ENCODE peak calls at places on chromosome 6, in ten cellular contexts. One of them, this sample, is unnamed.

GRCh38 chr6:81950877-81951276 is 198.4 kb upstream of the TENT5A start:
- DNase-seq in colonic mucosa: no peak
- DNase-seq in brain microvascular endothelial cell: peak
- DNase-seq in upper lobe of right lung: no peak
- DNase-seq in choroid plexus epithelial cell: peak
- DNase-seq in lower leg skin: no peak
- DNase-seq in AG09309: no peak
- DNase-seq in ascending aorta: no peak
- DNase-seq in PC-9: no peak
- DNase-seq in GM10248: no peak
- DNase-seq in this sample: no peak

GRCh38 chr6:42404494-42404893 is 47.2 kb downstream of the TRERF1 start:
- DNase-seq in colonic mucosa: peak
- DNase-seq in brain microvascular endothelial cell: peak
- DNase-seq in upper lobe of right lung: no peak
- DNase-seq in choroid plexus epithelial cell: peak
- DNase-seq in lower leg skin: peak
- DNase-seq in AG09309: no peak
- DNase-seq in ascending aorta: no peak
- DNase-seq in PC-9: peak
- DNase-seq in GM10248: no peak
- DNase-seq in this sample: no peak

GRCh38 chr6:92706976-92707375 is 712.4 kb downstream of the EPHA7 start:
- DNase-seq in colonic mucosa: no peak
- DNase-seq in brain microvascular endothelial cell: no peak
- DNase-seq in upper lobe of right lung: no peak
- DNase-seq in choroid plexus epithelial cell: peak
- DNase-seq in lower leg skin: no peak
- DNase-seq in AG09309: no peak
- DNase-seq in ascending aorta: no peak
- DNase-seq in PC-9: no peak
- DNase-seq in GM10248: no peak
- DNase-seq in this sample: no peak

GRCh38 chr6:38552136-38552535 is 87.6 kb downstream of the BTBD9 start:
- DNase-seq in colonic mucosa: no peak
- DNase-seq in brain microvascular endothelial cell: no peak
- DNase-seq in upper lobe of right lung: no peak
- DNase-seq in choroid plexus epithelial cell: no peak
- DNase-seq in lower leg skin: no peak
- DNase-seq in AG09309: no peak
- DNase-seq in ascending aorta: no peak
- DNase-seq in PC-9: no peak
- DNase-seq in GM10248: peak
- DNase-seq in this sample: no peak

GRCh38 chr6:55643868-55644267 is 64.9 kb upstream of the HMGCLL1 start:
- DNase-seq in colonic mucosa: no peak
- DNase-seq in brain microvascular endothelial cell: no peak
- DNase-seq in upper lobe of right lung: no peak
- DNase-seq in choroid plexus epithelial cell: peak
- DNase-seq in lower leg skin: no peak
- DNase-seq in AG09309: no peak
- DNase-seq in ascending aorta: no peak
- DNase-seq in PC-9: no peak
- DNase-seq in GM10248: no peak
- DNase-seq in this sample: no peak

GRCh38 chr6:158713469-158713868 is 63.6 kb downstream of the SYTL3 start:
- DNase-seq in colonic mucosa: no peak
- DNase-seq in brain microvascular endothelial cell: no peak
- DNase-seq in upper lobe of right lung: no peak
- DNase-seq in choroid plexus epithelial cell: no peak
- DNase-seq in lower leg skin: no peak
- DNase-seq in AG09309: no peak
- DNase-seq in ascending aorta: no peak
- DNase-seq in PC-9: no peak
- DNase-seq in GM10248: no peak
- DNase-seq in this sample: no peak

GRCh38 chr6:113701552-113702254 is 155.4 kb upstream of the MARCKS start:
- DNase-seq in colonic mucosa: no peak
- DNase-seq in brain microvascular endothelial cell: no peak
- DNase-seq in upper lobe of right lung: no peak
- DNase-seq in choroid plexus epithelial cell: peak
- DNase-seq in lower leg skin: no peak
- DNase-seq in AG09309: no peak
- DNase-seq in ascending aorta: no peak
- DNase-seq in PC-9: no peak
- DNase-seq in GM10248: no peak
- DNase-seq in this sample: no peak

GRCh38 chr6:7730852-7731251 is 5.0 kb downstream of the BMP6 start:
- DNase-seq in colonic mucosa: no peak
- DNase-seq in brain microvascular endothelial cell: peak
- DNase-seq in upper lobe of right lung: no peak
- DNase-seq in choroid plexus epithelial cell: peak
- DNase-seq in lower leg skin: no peak
- DNase-seq in AG09309: peak
- DNase-seq in ascending aorta: no peak
- DNase-seq in PC-9: peak
- DNase-seq in GM10248: no peak
- DNase-seq in this sample: no peak

GRCh38 chr6:145119091-145119490 is 616.2 kb downstream of the EPM2A start:
- DNase-seq in colonic mucosa: no peak
- DNase-seq in brain microvascular endothelial cell: no peak
- DNase-seq in upper lobe of right lung: no peak
- DNase-seq in choroid plexus epithelial cell: no peak
- DNase-seq in lower leg skin: no peak
- DNase-seq in AG09309: no peak
- DNase-seq in ascending aorta: no peak
- DNase-seq in PC-9: no peak
- DNase-seq in GM10248: no peak
- DNase-seq in this sample: no peak

GRCh38 chr6:170100046-170100445 is 190.8 kb downstream of the DLL1 start:
- DNase-seq in colonic mucosa: no peak
- DNase-seq in brain microvascular endothelial cell: no peak
- DNase-seq in upper lobe of right lung: no peak
- DNase-seq in choroid plexus epithelial cell: no peak
- DNase-seq in lower leg skin: no peak
- DNase-seq in AG09309: no peak
- DNase-seq in ascending aorta: no peak
- DNase-seq in PC-9: no peak
- DNase-seq in GM10248: no peak
- DNase-seq in this sample: no peak

GRCh38 chr6:156954781-156955180 is 177.6 kb downstream of the ARID1B start:
- DNase-seq in colonic mucosa: no peak
- DNase-seq in brain microvascular endothelial cell: no peak
- DNase-seq in upper lobe of right lung: no peak
- DNase-seq in choroid plexus epithelial cell: no peak
- DNase-seq in lower leg skin: no peak
- DNase-seq in AG09309: no peak
- DNase-seq in ascending aorta: no peak
- DNase-seq in PC-9: no peak
- DNase-seq in GM10248: no peak
- DNase-seq in this sample: no peak

DNA sequence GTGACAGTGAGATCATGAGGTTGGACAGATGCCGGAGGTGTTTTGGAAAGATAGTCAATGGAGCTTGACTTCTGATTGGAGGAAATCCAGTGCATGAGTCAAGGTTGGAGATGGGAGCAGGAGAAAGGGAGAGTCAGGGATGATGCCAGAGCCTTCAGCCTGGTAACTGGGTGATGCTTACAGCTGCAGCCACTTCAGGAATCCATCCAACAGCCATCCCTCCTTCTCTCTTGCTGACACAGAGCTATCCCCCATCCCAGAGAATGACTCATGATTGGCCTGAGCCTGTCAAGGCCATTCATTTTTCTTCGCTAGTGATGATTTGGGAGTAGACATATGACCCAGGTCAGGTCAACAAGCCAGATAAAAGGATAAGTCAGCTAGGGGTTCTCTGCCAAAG is 112.8 kb downstream of the SAMD5 start:
- DNase-seq in colonic mucosa: no peak
- DNase-seq in brain microvascular endothelial cell: peak
- DNase-seq in upper lobe of right lung: no peak
- DNase-seq in choroid plexus epithelial cell: peak
- DNase-seq in lower leg skin: peak
- DNase-seq in AG09309: no peak
- DNase-seq in ascending aorta: no peak
- DNase-seq in PC-9: no peak
- DNase-seq in GM10248: no peak
- DNase-seq in this sample: no peak
- TF ChIP-seq CTCF in colonic mucosa: no peak
- TF ChIP-seq CTCF in brain microvascular endothelial cell: no peak
- TF ChIP-seq CTCF in upper lobe of right lung: no peak
- TF ChIP-seq CTCF in choroid plexus epithelial cell: no peak
- TF ChIP-seq CTCF in lower leg skin: no peak
- TF ChIP-seq CTCF in AG09309: no peak
- TF ChIP-seq CTCF in ascending aorta: no peak
- TF ChIP-seq CTCF in PC-9: no peak
- TF ChIP-seq CTCF in GM10248: no peak
- TF ChIP-seq CTCF in this sample: no peak

GRCh38 chr6:2622683-2623082 is 128.0 kb downstream of the MYLK4 start:
- DNase-seq in colonic mucosa: no peak
- DNase-seq in brain microvascular endothelial cell: peak
- DNase-seq in upper lobe of right lung: no peak
- DNase-seq in choroid plexus epithelial cell: peak
- DNase-seq in lower leg skin: no peak
- DNase-seq in AG09309: no peak
- DNase-seq in ascending aorta: no peak
- DNase-seq in PC-9: no peak
- DNase-seq in GM10248: no peak
- DNase-seq in this sample: no peak
- TF ChIP-seq CTCF in colonic mucosa: no peak
- TF ChIP-seq CTCF in brain microvascular endothelial cell: peak
- TF ChIP-seq CTCF in upper lobe of right lung: no peak
- TF ChIP-seq CTCF in choroid plexus epithelial cell: peak
- TF ChIP-seq CTCF in lower leg skin: no peak
- TF ChIP-seq CTCF in AG09309: no peak
- TF ChIP-seq CTCF in ascending aorta: peak
- TF ChIP-seq CTCF in PC-9: no peak
- TF ChIP-seq CTCF in GM10248: no peak
- TF ChIP-seq CTCF in this sample: no peak

GRCh38 chr6:33277663-33278391 is 904 bp downstream of the B3GALT4 start:
- DNase-seq in colonic mucosa: no peak
- DNase-seq in brain microvascular endothelial cell: no peak
- DNase-seq in upper lobe of right lung: no peak
- DNase-seq in choroid plexus epithelial cell: no peak
- DNase-seq in lower leg skin: no peak
- DNase-seq in AG09309: no peak
- DNase-seq in ascending aorta: no peak
- DNase-seq in PC-9: peak
- DNase-seq in GM10248: peak
- DNase-seq in this sample: no peak
- TF ChIP-seq CTCF in colonic mucosa: no peak
- TF ChIP-seq CTCF in brain microvascular endothelial cell: no peak
- TF ChIP-seq CTCF in upper lobe of right lung: no peak
- TF ChIP-seq CTCF in choroid plexus epithelial cell: no peak
- TF ChIP-seq CTCF in lower leg skin: no peak
- TF ChIP-seq CTCF in AG09309: no peak
- TF ChIP-seq CTCF in ascending aorta: no peak
- TF ChIP-seq CTCF in PC-9: no peak
- TF ChIP-seq CTCF in GM10248: no peak
- TF ChIP-seq CTCF in this sample: no peak

DNA sequence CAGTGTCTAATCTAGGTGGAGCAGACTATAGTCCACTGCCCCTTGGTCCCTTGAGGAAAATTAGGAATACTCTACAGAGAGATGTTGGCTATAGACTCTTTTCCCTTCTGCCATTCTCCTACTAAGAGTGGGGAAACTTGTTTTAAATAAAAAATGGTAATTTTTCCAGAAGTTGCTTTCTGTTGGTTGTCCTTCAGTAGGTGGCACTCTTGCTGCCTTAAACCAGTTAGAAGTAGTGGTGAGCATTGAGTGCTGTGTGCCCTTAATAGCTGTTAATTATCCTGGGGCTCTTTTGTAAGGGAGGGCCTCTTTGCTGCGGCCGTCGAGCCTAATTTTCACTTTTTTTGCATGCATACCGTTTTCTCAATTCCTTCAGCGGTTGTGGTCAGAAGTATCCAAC is 2.8 kb downstream of the CMTR1 start:
- DNase-seq in colonic mucosa: no peak
- DNase-seq in brain microvascular endothelial cell: no peak
- DNase-seq in upper lobe of right lung: no peak
- DNase-seq in choroid plexus epithelial cell: peak
- DNase-seq in lower leg skin: no peak
- DNase-seq in AG09309: no peak
- DNase-seq in ascending aorta: no peak
- DNase-seq in PC-9: no peak
- DNase-seq in GM10248: no peak
- DNase-seq in this sample: no peak
- TF ChIP-seq CTCF in colonic mucosa: no peak
- TF ChIP-seq CTCF in brain microvascular endothelial cell: peak
- TF ChIP-seq CTCF in upper lobe of right lung: no peak
- TF ChIP-seq CTCF in choroid plexus epithelial cell: no peak
- TF ChIP-seq CTCF in lower leg skin: no peak
- TF ChIP-seq CTCF in AG09309: peak
- TF ChIP-seq CTCF in ascending aorta: no peak
- TF ChIP-seq CTCF in PC-9: no peak
- TF ChIP-seq CTCF in GM10248: peak
- TF ChIP-seq CTCF in this sample: no peak